ENCODE peak calls at places on chromosome 4, in five cellular contexts. One of them, this sample, is unnamed.

GRCh38 chr4:26820346-26820745 is 40.3 kb upstream of the STIM2 start:
- DNase-seq in bronchial epithelial cell: no peak
- DNase-seq in astrocyte: no peak
- DNase-seq in PC-9: no peak
- DNase-seq in coronary artery: no peak
- DNase-seq in this sample: no peak

GRCh38 chr4:41957634-41958033 is 22.4 kb downstream of the TMEM33 start:
- DNase-seq in astrocyte: no peak
- DNase-seq in PC-9: no peak
- DNase-seq in coronary artery: no peak
- DNase-seq in bronchial epithelial cell: peak; percentile 27
- DNase-seq in this sample: no peak

GRCh38 chr4:17368408-17368807 is 143.5 kb downstream of the QDPR start:
- DNase-seq in astrocyte: no peak
- DNase-seq in coronary artery: no peak
- DNase-seq in bronchial epithelial cell: no peak
- DNase-seq in PC-9: no peak
- DNase-seq in this sample: no peak

GRCh38 chr4:2194556-2194955 is 47.4 kb downstream of the HAUS3 start:
- DNase-seq in astrocyte: peak; percentile 7
- DNase-seq in PC-9: no peak
- DNase-seq in coronary artery: no peak
- DNase-seq in bronchial epithelial cell: peak; percentile 26
- DNase-seq in this sample: no peak

GRCh38 chr4:41887821-41888699 is 47.2 kb upstream of the TMEM33 start:
- DNase-seq in bronchial epithelial cell: peak; percentile 46
- DNase-seq in coronary artery: no peak
- DNase-seq in astrocyte: peak; percentile 16
- DNase-seq in PC-9: no peak
- DNase-seq in this sample: peak; percentile 26

GRCh38 chr4:48311896-48312295 is 29.4 kb upstream of the SLAIN2 start:
- DNase-seq in PC-9: no peak
- DNase-seq in bronchial epithelial cell: no peak
- DNase-seq in astrocyte: no peak
- DNase-seq in coronary artery: no peak
- DNase-seq in this sample: no peak

GRCh38 chr4:72568959-72569718 is at the start of gene ADAMTS3:
- DNase-seq in bronchial epithelial cell: peak; percentile 24
- DNase-seq in coronary artery: peak; percentile 81
- DNase-seq in PC-9: no peak
- DNase-seq in astrocyte: peak; percentile 65
- DNase-seq in this sample: no peak

GRCh38 chr4:182193261-182193660 is 49.9 kb upstream of the TENM3 start:
- DNase-seq in coronary artery: no peak
- DNase-seq in bronchial epithelial cell: no peak
- DNase-seq in PC-9: no peak
- DNase-seq in astrocyte: no peak
- DNase-seq in this sample: no peak

GRCh38 chr4:65021737-65022136 is 612.5 kb upstream of the TECRL start:
- DNase-seq in astrocyte: no peak
- DNase-seq in bronchial epithelial cell: no peak
- DNase-seq in coronary artery: no peak
- DNase-seq in PC-9: no peak
- DNase-seq in this sample: no peak

GRCh38 chr4:165947019-165947418 is 74.0 kb downstream of the TLL1 start:
- DNase-seq in astrocyte: no peak
- DNase-seq in PC-9: no peak
- DNase-seq in coronary artery: no peak
- DNase-seq in bronchial epithelial cell: no peak
- DNase-seq in this sample: no peak

GRCh38 chr4:9901262-9901661 is 119.8 kb downstream of the DRD5 start:
- DNase-seq in coronary artery: no peak
- DNase-seq in PC-9: no peak
- DNase-seq in bronchial epithelial cell: no peak
- DNase-seq in astrocyte: no peak
- DNase-seq in this sample: no peak

GRCh38 chr4:142607976-142608375 is 238.1 kb downstream of the INPP4B start:
- DNase-seq in PC-9: no peak
- DNase-seq in astrocyte: no peak
- DNase-seq in bronchial epithelial cell: no peak
- DNase-seq in coronary artery: no peak
- DNase-seq in this sample: no peak

GRCh38 chr4:183610033-183610432 is 49.0 kb downstream of the RWDD4 start:
- DNase-seq in astrocyte: peak; percentile 22
- DNase-seq in bronchial epithelial cell: no peak
- DNase-seq in PC-9: no peak
- DNase-seq in coronary artery: no peak
- DNase-seq in this sample: no peak

GRCh38 chr4:3387154-3387942 is 54.4 kb upstream of the HGFAC start:
- DNase-seq in bronchial epithelial cell: peak; percentile 13
- DNase-seq in PC-9: no peak
- DNase-seq in astrocyte: no peak
- DNase-seq in coronary artery: no peak
- DNase-seq in this sample: no peak

GRCh38 chr4:43330288-43330687 is 437.8 kb downstream of the GRXCR1 start:
- DNase-seq in bronchial epithelial cell: peak; percentile 95
- DNase-seq in coronary artery: no peak
- DNase-seq in astrocyte: peak; percentile 76
- DNase-seq in PC-9: no peak
- DNase-seq in this sample: no peak

GRCh38 chr4:89161841-89162240 is 50.5 kb downstream of the TIGD2 start:
- DNase-seq in PC-9: no peak
- DNase-seq in coronary artery: no peak
- DNase-seq in bronchial epithelial cell: peak; percentile 27
- DNase-seq in astrocyte: no peak
- DNase-seq in this sample: no peak

GRCh38 chr4:40099010-40099409 is 42.4 kb downstream of the N4BP2 start:
- DNase-seq in bronchial epithelial cell: no peak
- DNase-seq in PC-9: no peak
- DNase-seq in astrocyte: no peak
- DNase-seq in coronary artery: no peak
- DNase-seq in this sample: no peak

GRCh38 chr4:63786181-63786580 is 623.1 kb downstream of the TECRL start:
- DNase-seq in PC-9: no peak
- DNase-seq in astrocyte: no peak
- DNase-seq in coronary artery: no peak
- DNase-seq in bronchial epithelial cell: no peak
- DNase-seq in this sample: no peak

GRCh38 chr4:40856836-40857362 is 107.1 kb downstream of the NSUN7 start:
- DNase-seq in bronchial epithelial cell: peak; percentile 33
- DNase-seq in PC-9: no peak
- DNase-seq in astrocyte: peak; percentile 42
- DNase-seq in coronary artery: no peak
- DNase-seq in this sample: no peak

GRCh38 chr4:107619065-107619464 is 101.0 kb downstream of the PAPSS1 start:
- DNase-seq in coronary artery: no peak
- DNase-seq in bronchial epithelial cell: no peak
- DNase-seq in PC-9: no peak
- DNase-seq in astrocyte: peak; percentile 89
- DNase-seq in this sample: no peak

GRCh38 chr4:118997601-118998000 is 108.9 kb downstream of the SYNPO2 start:
- DNase-seq in coronary artery: no peak
- DNase-seq in PC-9: no peak
- DNase-seq in astrocyte: peak; percentile 25
- DNase-seq in bronchial epithelial cell: peak; percentile 47
- DNase-seq in this sample: no peak

GRCh38 chr4:1746265-1746691 is 25.0 kb downstream of the TACC3 start:
- DNase-seq in astrocyte: peak; percentile 19
- DNase-seq in coronary artery: no peak
- DNase-seq in bronchial epithelial cell: peak; percentile 42
- DNase-seq in PC-9: peak; percentile 51
- DNase-seq in this sample: no peak

GRCh38 chr4:8110071-8110986 is 48.3 kb downstream of the ABLIM2 start:
- DNase-seq in coronary artery: no peak
- DNase-seq in astrocyte: peak; percentile 12
- DNase-seq in bronchial epithelial cell: peak; percentile 83
- DNase-seq in PC-9: peak; percentile 69
- DNase-seq in this sample: no peak
- TF ChIP-seq CTCF in coronary artery: no peak
- TF ChIP-seq CTCF in astrocyte: no peak
- TF ChIP-seq CTCF in bronchial epithelial cell: peak; percentile 29
- TF ChIP-seq CTCF in PC-9: no peak
- TF ChIP-seq CTCF in this sample: peak; percentile 9

GRCh38 chr4:181006509-181007290 is 1236.5 kb upstream of the TENM3 start:
- DNase-seq in bronchial epithelial cell: no peak
- DNase-seq in coronary artery: no peak
- DNase-seq in astrocyte: no peak
- DNase-seq in PC-9: no peak
- DNase-seq in this sample: no peak
- H3K4me3 ChIP-seq in bronchial epithelial cell: no peak overlapping the region
- H3K4me3 ChIP-seq in coronary artery: peak overlapping the region; percentile 13
- H3K4me3 ChIP-seq in astrocyte: peak overlapping the region; percentile 45
- H3K4me3 ChIP-seq in PC-9: no peak overlapping the region
- H3K4me3 ChIP-seq in this sample: no peak overlapping the region

DNA sequence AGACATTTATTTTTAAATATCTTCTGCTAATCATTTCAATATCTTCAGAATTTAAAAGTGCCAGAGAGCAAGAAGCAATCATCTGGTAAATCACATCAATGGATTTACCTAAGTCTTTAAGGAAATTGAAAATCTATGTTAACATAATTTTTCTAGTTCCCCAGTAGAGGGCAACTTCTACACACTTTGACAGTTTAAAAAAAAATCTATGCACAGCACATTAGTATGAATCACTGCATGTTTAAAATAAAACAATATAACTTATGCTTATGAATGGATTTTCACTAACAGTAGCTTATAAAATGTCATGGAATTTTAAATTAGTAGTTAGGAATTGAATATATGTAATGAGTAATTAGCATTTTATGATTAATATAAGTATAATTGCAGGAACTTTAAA is 126.5 kb downstream of the REELD1 start:
- DNase-seq in PC-9: no peak
- DNase-seq in astrocyte: peak; percentile 23
- DNase-seq in coronary artery: no peak
- DNase-seq in bronchial epithelial cell: peak; percentile 56
- DNase-seq in this sample: no peak
- TF ChIP-seq CTCF in PC-9: peak; percentile 69
- TF ChIP-seq CTCF in astrocyte: peak; percentile 39
- TF ChIP-seq CTCF in coronary artery: peak; percentile 28
- TF ChIP-seq CTCF in bronchial epithelial cell: no peak
- TF ChIP-seq CTCF in this sample: peak; percentile 44

GRCh38 chr4:13829457-13829856 is 201.9 kb upstream of the BOD1L1 start:
- DNase-seq in astrocyte: no peak
- DNase-seq in coronary artery: no peak
- DNase-seq in PC-9: no peak
- DNase-seq in bronchial epithelial cell: peak; percentile 79
- DNase-seq in this sample: no peak
- H3K4me3 ChIP-seq in astrocyte: no peak overlapping the region
- H3K4me3 ChIP-seq in coronary artery: no peak overlapping the region
- H3K4me3 ChIP-seq in PC-9: no peak overlapping the region
- H3K4me3 ChIP-seq in bronchial epithelial cell: no peak overlapping the region
- H3K4me3 ChIP-seq in this sample: no peak overlapping the region

GRCh38 chr4:168999836-169000235 is 10.2 kb downstream of the CBR4 start:
- DNase-seq in PC-9: no peak
- DNase-seq in bronchial epithelial cell: peak; percentile 17
- DNase-seq in coronary artery: no peak
- DNase-seq in astrocyte: peak; percentile 27
- DNase-seq in this sample: no peak

GRCh38 chr4:168994961-168995360 is 15.1 kb downstream of the CBR4 start:
- DNase-seq in coronary artery: no peak
- DNase-seq in astrocyte: no peak
- DNase-seq in PC-9: no peak
- DNase-seq in bronchial epithelial cell: no peak
- DNase-seq in this sample: no peak

GRCh38 chr4:168998596-168998995 is 11.5 kb downstream of the CBR4 start:
- DNase-seq in coronary artery: no peak
- DNase-seq in astrocyte: no peak
- DNase-seq in PC-9: no peak
- DNase-seq in bronchial epithelial cell: no peak
- DNase-seq in this sample: no peak

GRCh38 chr4:168993724-168994510 is 16.1 kb downstream of the CBR4 start:
- DNase-seq in coronary artery: no peak
- DNase-seq in astrocyte: peak; percentile 20
- DNase-seq in PC-9: no peak
- DNase-seq in bronchial epithelial cell: no peak
- DNase-seq in this sample: no peak

DNA sequence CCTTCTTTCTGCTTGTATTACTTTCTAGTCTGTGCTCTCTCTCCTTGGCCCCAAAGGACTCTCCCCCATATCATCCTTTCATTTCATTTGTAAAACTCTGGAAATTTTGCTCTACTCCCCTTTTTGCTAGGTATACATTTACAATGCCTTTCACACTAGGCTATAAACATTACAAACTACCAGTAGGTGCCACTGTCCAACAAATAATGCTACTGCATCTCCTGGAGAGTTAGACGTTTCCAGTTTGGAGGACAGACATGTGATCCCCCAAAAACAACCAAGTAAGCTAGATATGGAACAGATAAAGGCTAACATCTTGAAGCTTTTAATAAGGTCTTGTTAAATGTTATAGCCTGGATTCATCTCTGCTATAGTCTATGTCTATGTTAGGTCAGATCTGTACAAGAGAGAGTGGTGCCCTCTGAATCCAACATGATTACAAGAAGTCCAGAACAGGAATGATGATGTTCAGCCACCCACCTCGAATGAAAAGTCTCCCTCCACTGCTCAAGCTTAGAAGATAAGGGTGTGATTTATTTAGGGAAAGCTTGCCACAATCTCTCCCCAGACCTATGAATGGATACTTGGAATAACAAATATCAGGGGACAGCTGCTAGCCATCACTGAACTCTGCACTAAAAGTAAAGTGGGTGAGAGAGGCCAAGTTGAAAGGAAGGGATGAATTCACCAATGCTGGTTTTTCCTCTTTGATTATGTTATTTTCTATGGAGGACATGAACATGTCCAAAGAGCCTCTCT is 14.3 kb downstream of the CBR4 start:
- DNase-seq in PC-9: no peak
- DNase-seq in bronchial epithelial cell: peak; percentile 29
- DNase-seq in coronary artery: no peak
- DNase-seq in astrocyte: no peak
- DNase-seq in this sample: no peak
- TF ChIP-seq CTCF in PC-9: peak; percentile 33
- TF ChIP-seq CTCF in bronchial epithelial cell: no peak
- TF ChIP-seq CTCF in coronary artery: no peak
- TF ChIP-seq CTCF in astrocyte: peak; percentile 20
- TF ChIP-seq CTCF in this sample: peak; percentile 51

GRCh38 chr4:168409089-168409801 is 71.0 kb downstream of the DDX60L start:
- DNase-seq in bronchial epithelial cell: peak; percentile 27
- DNase-seq in PC-9: no peak
- DNase-seq in coronary artery: no peak
- DNase-seq in astrocyte: peak; percentile 41
- DNase-seq in this sample: peak; percentile 34
- H3K4me3 ChIP-seq in bronchial epithelial cell: no peak overlapping the region
- H3K4me3 ChIP-seq in PC-9: no peak overlapping the region
- H3K4me3 ChIP-seq in coronary artery: no peak overlapping the region
- H3K4me3 ChIP-seq in astrocyte: peak overlapping the region; percentile 7
- H3K4me3 ChIP-seq in this sample: no peak overlapping the region